ENCODE peak calls at places on chromosomes 2 and 18, in seven cellular contexts. One of them, this sample, is unnamed.

GRCh38 chr2:147076634-147077033 is 768.2 kb upstream of the ACVR2A start:
- DNase-seq in amniotic stem cell: no peak
- DNase-seq in transverse colon: no peak
- DNase-seq in occipital lobe: no peak
- DNase-seq in Karpas-422: no peak
- DNase-seq in activated naive CD8-positive, alpha-beta T cell treated with anti-CD3 and anti-CD28 coated beads, Interleukin-2, amount 50 U/mL, for 16 hours: no peak
- DNase-seq in stimulated activated CD4-positive, alpha-beta T cell treated with anti-CD3 and anti-CD28 coated beads, Interleukin-2, amount 100 ng/mL, for 48 hours: no peak
- DNase-seq in this sample: no peak

GRCh38 chr2:46490521-46491141 is 11.3 kb downstream of the TMEM247 start:
- DNase-seq in transverse colon: peak
- DNase-seq in amniotic stem cell: no peak
- DNase-seq in activated naive CD8-positive, alpha-beta T cell treated with anti-CD3 and anti-CD28 coated beads, Interleukin-2, amount 50 U/mL, for 16 hours: no peak
- DNase-seq in occipital lobe: peak
- DNase-seq in stimulated activated CD4-positive, alpha-beta T cell treated with anti-CD3 and anti-CD28 coated beads, Interleukin-2, amount 100 ng/mL, for 48 hours: no peak
- DNase-seq in Karpas-422: peak
- DNase-seq in this sample: peak

GRCh38 chr2:5803547-5803946 is 111.4 kb downstream of the SOX11 start:
- DNase-seq in amniotic stem cell: peak
- DNase-seq in transverse colon: no peak
- DNase-seq in Karpas-422: no peak
- DNase-seq in activated naive CD8-positive, alpha-beta T cell treated with anti-CD3 and anti-CD28 coated beads, Interleukin-2, amount 50 U/mL, for 16 hours: no peak
- DNase-seq in stimulated activated CD4-positive, alpha-beta T cell treated with anti-CD3 and anti-CD28 coated beads, Interleukin-2, amount 100 ng/mL, for 48 hours: no peak
- DNase-seq in occipital lobe: no peak
- DNase-seq in this sample: no peak

GRCh38 chr2:79994915-79995419 is 309.6 kb downstream of the LRRTM1 start:
- DNase-seq in stimulated activated CD4-positive, alpha-beta T cell treated with anti-CD3 and anti-CD28 coated beads, Interleukin-2, amount 100 ng/mL, for 48 hours: no peak
- DNase-seq in transverse colon: no peak
- DNase-seq in occipital lobe: no peak
- DNase-seq in amniotic stem cell: no peak
- DNase-seq in Karpas-422: no peak
- DNase-seq in activated naive CD8-positive, alpha-beta T cell treated with anti-CD3 and anti-CD28 coated beads, Interleukin-2, amount 50 U/mL, for 16 hours: no peak
- DNase-seq in this sample: no peak

GRCh38 chr18:24539866-24540604 is 79.6 kb downstream of the HRH4 start:
- DNase-seq in stimulated activated CD4-positive, alpha-beta T cell treated with anti-CD3 and anti-CD28 coated beads, Interleukin-2, amount 100 ng/mL, for 48 hours: no peak
- DNase-seq in amniotic stem cell: no peak
- DNase-seq in activated naive CD8-positive, alpha-beta T cell treated with anti-CD3 and anti-CD28 coated beads, Interleukin-2, amount 50 U/mL, for 16 hours: no peak
- DNase-seq in transverse colon: no peak
- DNase-seq in Karpas-422: no peak
- DNase-seq in occipital lobe: no peak
- DNase-seq in this sample: no peak

GRCh38 chr2:231326404-231326803 is 69.1 kb upstream of the B3GNT7 start:
- DNase-seq in transverse colon: no peak
- DNase-seq in occipital lobe: no peak
- DNase-seq in activated naive CD8-positive, alpha-beta T cell treated with anti-CD3 and anti-CD28 coated beads, Interleukin-2, amount 50 U/mL, for 16 hours: no peak
- DNase-seq in stimulated activated CD4-positive, alpha-beta T cell treated with anti-CD3 and anti-CD28 coated beads, Interleukin-2, amount 100 ng/mL, for 48 hours: no peak
- DNase-seq in amniotic stem cell: no peak
- DNase-seq in Karpas-422: no peak
- DNase-seq in this sample: no peak

GRCh38 chr2:38603402-38604265 is 906 bp upstream of the HNRNPLL start:
- DNase-seq in amniotic stem cell: no peak
- DNase-seq in activated naive CD8-positive, alpha-beta T cell treated with anti-CD3 and anti-CD28 coated beads, Interleukin-2, amount 50 U/mL, for 16 hours: peak
- DNase-seq in Karpas-422: peak
- DNase-seq in transverse colon: peak
- DNase-seq in stimulated activated CD4-positive, alpha-beta T cell treated with anti-CD3 and anti-CD28 coated beads, Interleukin-2, amount 100 ng/mL, for 48 hours: peak
- DNase-seq in occipital lobe: peak
- DNase-seq in this sample: no peak

GRCh38 chr2:14756981-14757657 is 124.6 kb downstream of the LRATD1 start:
- DNase-seq in Karpas-422: no peak
- DNase-seq in activated naive CD8-positive, alpha-beta T cell treated with anti-CD3 and anti-CD28 coated beads, Interleukin-2, amount 50 U/mL, for 16 hours: no peak
- DNase-seq in stimulated activated CD4-positive, alpha-beta T cell treated with anti-CD3 and anti-CD28 coated beads, Interleukin-2, amount 100 ng/mL, for 48 hours: no peak
- DNase-seq in transverse colon: no peak
- DNase-seq in amniotic stem cell: no peak
- DNase-seq in occipital lobe: peak
- DNase-seq in this sample: no peak

GRCh38 chr2:163801499-163801893 is 65.7 kb upstream of the FIGN start:
- DNase-seq in stimulated activated CD4-positive, alpha-beta T cell treated with anti-CD3 and anti-CD28 coated beads, Interleukin-2, amount 100 ng/mL, for 48 hours: no peak
- DNase-seq in amniotic stem cell: no peak
- DNase-seq in Karpas-422: no peak
- DNase-seq in transverse colon: no peak
- DNase-seq in activated naive CD8-positive, alpha-beta T cell treated with anti-CD3 and anti-CD28 coated beads, Interleukin-2, amount 50 U/mL, for 16 hours: no peak
- DNase-seq in occipital lobe: no peak
- DNase-seq in this sample: no peak

GRCh38 chr2:229205704-229206103 is 65.4 kb downstream of the PID1 start:
- DNase-seq in Karpas-422: no peak
- DNase-seq in stimulated activated CD4-positive, alpha-beta T cell treated with anti-CD3 and anti-CD28 coated beads, Interleukin-2, amount 100 ng/mL, for 48 hours: no peak
- DNase-seq in amniotic stem cell: no peak
- DNase-seq in activated naive CD8-positive, alpha-beta T cell treated with anti-CD3 and anti-CD28 coated beads, Interleukin-2, amount 50 U/mL, for 16 hours: no peak
- DNase-seq in transverse colon: no peak
- DNase-seq in occipital lobe: no peak
- DNase-seq in this sample: no peak

GRCh38 chr2:79432731-79433146 is 80.1 kb upstream of the CTNNA2 start:
- DNase-seq in Karpas-422: no peak
- DNase-seq in transverse colon: no peak
- DNase-seq in amniotic stem cell: no peak
- DNase-seq in occipital lobe: peak
- DNase-seq in stimulated activated CD4-positive, alpha-beta T cell treated with anti-CD3 and anti-CD28 coated beads, Interleukin-2, amount 100 ng/mL, for 48 hours: no peak
- DNase-seq in activated naive CD8-positive, alpha-beta T cell treated with anti-CD3 and anti-CD28 coated beads, Interleukin-2, amount 50 U/mL, for 16 hours: no peak
- DNase-seq in this sample: no peak

GRCh38 chr2:53813151-53813550 is 26.3 kb downstream of the ERLEC1 start:
- DNase-seq in amniotic stem cell: no peak
- DNase-seq in occipital lobe: no peak
- DNase-seq in activated naive CD8-positive, alpha-beta T cell treated with anti-CD3 and anti-CD28 coated beads, Interleukin-2, amount 50 U/mL, for 16 hours: no peak
- DNase-seq in transverse colon: no peak
- DNase-seq in Karpas-422: no peak
- DNase-seq in stimulated activated CD4-positive, alpha-beta T cell treated with anti-CD3 and anti-CD28 coated beads, Interleukin-2, amount 100 ng/mL, for 48 hours: no peak
- DNase-seq in this sample: no peak

GRCh38 chr2:20178404-20179178 is 46.3 kb downstream of the SDC1 start:
- DNase-seq in amniotic stem cell: no peak
- DNase-seq in stimulated activated CD4-positive, alpha-beta T cell treated with anti-CD3 and anti-CD28 coated beads, Interleukin-2, amount 100 ng/mL, for 48 hours: no peak
- DNase-seq in Karpas-422: no peak
- DNase-seq in occipital lobe: no peak
- DNase-seq in activated naive CD8-positive, alpha-beta T cell treated with anti-CD3 and anti-CD28 coated beads, Interleukin-2, amount 50 U/mL, for 16 hours: no peak
- DNase-seq in transverse colon: no peak
- DNase-seq in this sample: no peak

GRCh38 chr2:96887419-96888081 is 17.7 kb upstream of the SEMA4C start:
- DNase-seq in Karpas-422: no peak
- DNase-seq in activated naive CD8-positive, alpha-beta T cell treated with anti-CD3 and anti-CD28 coated beads, Interleukin-2, amount 50 U/mL, for 16 hours: no peak
- DNase-seq in transverse colon: no peak
- DNase-seq in stimulated activated CD4-positive, alpha-beta T cell treated with anti-CD3 and anti-CD28 coated beads, Interleukin-2, amount 100 ng/mL, for 48 hours: no peak
- DNase-seq in occipital lobe: peak
- DNase-seq in amniotic stem cell: no peak
- DNase-seq in this sample: no peak

GRCh38 chr2:160715428-160715827 is 221.8 kb upstream of the RBMS1 start:
- DNase-seq in transverse colon: no peak
- DNase-seq in activated naive CD8-positive, alpha-beta T cell treated with anti-CD3 and anti-CD28 coated beads, Interleukin-2, amount 50 U/mL, for 16 hours: no peak
- DNase-seq in stimulated activated CD4-positive, alpha-beta T cell treated with anti-CD3 and anti-CD28 coated beads, Interleukin-2, amount 100 ng/mL, for 48 hours: no peak
- DNase-seq in Karpas-422: no peak
- DNase-seq in amniotic stem cell: no peak
- DNase-seq in occipital lobe: no peak
- DNase-seq in this sample: no peak

GRCh38 chr18:31555971-31556747 is 35.5 kb upstream of the TTR start:
- DNase-seq in Karpas-422: peak
- DNase-seq in stimulated activated CD4-positive, alpha-beta T cell treated with anti-CD3 and anti-CD28 coated beads, Interleukin-2, amount 100 ng/mL, for 48 hours: peak
- DNase-seq in occipital lobe: peak
- DNase-seq in amniotic stem cell: peak
- DNase-seq in activated naive CD8-positive, alpha-beta T cell treated with anti-CD3 and anti-CD28 coated beads, Interleukin-2, amount 50 U/mL, for 16 hours: no peak
- DNase-seq in transverse colon: peak
- DNase-seq in this sample: peak

GRCh38 chr2:85353876-85354285 is 447 bp downstream of the RETSAT start:
- DNase-seq in occipital lobe: no peak
- DNase-seq in Karpas-422: peak
- DNase-seq in stimulated activated CD4-positive, alpha-beta T cell treated with anti-CD3 and anti-CD28 coated beads, Interleukin-2, amount 100 ng/mL, for 48 hours: no peak
- DNase-seq in amniotic stem cell: no peak
- DNase-seq in transverse colon: peak
- DNase-seq in activated naive CD8-positive, alpha-beta T cell treated with anti-CD3 and anti-CD28 coated beads, Interleukin-2, amount 50 U/mL, for 16 hours: no peak
- DNase-seq in this sample: no peak

GRCh38 chr2:149507933-149508332 is 79.6 kb downstream of the MMADHC start:
- DNase-seq in activated naive CD8-positive, alpha-beta T cell treated with anti-CD3 and anti-CD28 coated beads, Interleukin-2, amount 50 U/mL, for 16 hours: no peak
- DNase-seq in amniotic stem cell: no peak
- DNase-seq in stimulated activated CD4-positive, alpha-beta T cell treated with anti-CD3 and anti-CD28 coated beads, Interleukin-2, amount 100 ng/mL, for 48 hours: no peak
- DNase-seq in transverse colon: no peak
- DNase-seq in occipital lobe: no peak
- DNase-seq in Karpas-422: no peak
- DNase-seq in this sample: no peak

GRCh38 chr18:49520661-49521145 is 33.7 kb upstream of the C18orf32 start:
- DNase-seq in activated naive CD8-positive, alpha-beta T cell treated with anti-CD3 and anti-CD28 coated beads, Interleukin-2, amount 50 U/mL, for 16 hours: no peak
- DNase-seq in stimulated activated CD4-positive, alpha-beta T cell treated with anti-CD3 and anti-CD28 coated beads, Interleukin-2, amount 100 ng/mL, for 48 hours: no peak
- DNase-seq in amniotic stem cell: no peak
- DNase-seq in Karpas-422: no peak
- DNase-seq in transverse colon: no peak
- DNase-seq in occipital lobe: no peak
- DNase-seq in this sample: no peak

GRCh38 chr2:232473467-232473890 is 14.2 kb downstream of the ECEL1 start:
- DNase-seq in transverse colon: no peak
- DNase-seq in Karpas-422: no peak
- DNase-seq in amniotic stem cell: no peak
- DNase-seq in activated naive CD8-positive, alpha-beta T cell treated with anti-CD3 and anti-CD28 coated beads, Interleukin-2, amount 50 U/mL, for 16 hours: no peak
- DNase-seq in occipital lobe: no peak
- DNase-seq in stimulated activated CD4-positive, alpha-beta T cell treated with anti-CD3 and anti-CD28 coated beads, Interleukin-2, amount 100 ng/mL, for 48 hours: no peak
- DNase-seq in this sample: no peak

GRCh38 chr2:51717318-51717717 is 685.4 kb upstream of the NRXN1 start:
- DNase-seq in transverse colon: no peak
- DNase-seq in activated naive CD8-positive, alpha-beta T cell treated with anti-CD3 and anti-CD28 coated beads, Interleukin-2, amount 50 U/mL, for 16 hours: no peak
- DNase-seq in Karpas-422: no peak
- DNase-seq in occipital lobe: no peak
- DNase-seq in stimulated activated CD4-positive, alpha-beta T cell treated with anti-CD3 and anti-CD28 coated beads, Interleukin-2, amount 100 ng/mL, for 48 hours: no peak
- DNase-seq in amniotic stem cell: peak
- DNase-seq in this sample: no peak

GRCh38 chr2:18077724-18078123 is 199.3 kb downstream of the KCNS3 start:
- DNase-seq in stimulated activated CD4-positive, alpha-beta T cell treated with anti-CD3 and anti-CD28 coated beads, Interleukin-2, amount 100 ng/mL, for 48 hours: no peak
- DNase-seq in transverse colon: no peak
- DNase-seq in activated naive CD8-positive, alpha-beta T cell treated with anti-CD3 and anti-CD28 coated beads, Interleukin-2, amount 50 U/mL, for 16 hours: no peak
- DNase-seq in Karpas-422: no peak
- DNase-seq in amniotic stem cell: no peak
- DNase-seq in occipital lobe: no peak
- DNase-seq in this sample: no peak